ENCODE peak calls at places on chromosomes 7 and 10, in nine cellular contexts. One of them, this sample, is unnamed. For H3K4me1, the result is how much of the 10 kb centered on the place peaks cover.

GRCh38 chr10:82628373-82628772 is 753.4 kb downstream of the NRG3 start:
- DNase-seq in aorta: no peak
- DNase-seq in cardiac muscle cell: peak
- DNase-seq in hepatocyte: peak
- DNase-seq in CD8-positive, alpha-beta memory T cell: no peak
- DNase-seq in right lobe of liver: no peak
- DNase-seq in stomach: no peak
- DNase-seq in lung: no peak
- DNase-seq in GM23338: no peak
- DNase-seq in this sample: no peak

GRCh38 chr7:134293029-134293740 is 23.5 kb downstream of the SLC35B4 start:
- DNase-seq in aorta: no peak
- DNase-seq in cardiac muscle cell: no peak
- DNase-seq in hepatocyte: peak
- DNase-seq in CD8-positive, alpha-beta memory T cell: no peak
- DNase-seq in right lobe of liver: no peak
- DNase-seq in stomach: no peak
- DNase-seq in lung: no peak
- DNase-seq in GM23338: no peak
- DNase-seq in this sample: no peak

GRCh38 chr10:91048380-91048779 is 127.5 kb upstream of the ANKRD1 start:
- DNase-seq in aorta: no peak
- DNase-seq in cardiac muscle cell: no peak
- DNase-seq in hepatocyte: no peak
- DNase-seq in CD8-positive, alpha-beta memory T cell: no peak
- DNase-seq in right lobe of liver: no peak
- DNase-seq in stomach: no peak
- DNase-seq in lung: no peak
- DNase-seq in GM23338: no peak
- DNase-seq in this sample: no peak

GRCh38 chr10:49509904-49510303 is 29.0 kb downstream of the ERCC6 start:
- DNase-seq in aorta: no peak
- DNase-seq in cardiac muscle cell: no peak
- DNase-seq in hepatocyte: no peak
- DNase-seq in CD8-positive, alpha-beta memory T cell: no peak
- DNase-seq in right lobe of liver: no peak
- DNase-seq in stomach: no peak
- DNase-seq in lung: no peak
- DNase-seq in GM23338: no peak
- DNase-seq in this sample: no peak

GRCh38 chr10:128150045-128150493 is 23.8 kb upstream of the MKI67 start:
- DNase-seq in aorta: peak
- DNase-seq in cardiac muscle cell: peak
- DNase-seq in hepatocyte: peak
- DNase-seq in CD8-positive, alpha-beta memory T cell: peak
- DNase-seq in right lobe of liver: peak
- DNase-seq in stomach: peak
- DNase-seq in lung: peak
- DNase-seq in GM23338: peak
- DNase-seq in this sample: peak

GRCh38 chr7:94297397-94297838 is 97.3 kb upstream of the COL1A2 start:
- DNase-seq in aorta: peak
- DNase-seq in cardiac muscle cell: no peak
- DNase-seq in hepatocyte: peak
- DNase-seq in CD8-positive, alpha-beta memory T cell: no peak
- DNase-seq in right lobe of liver: no peak
- DNase-seq in stomach: peak
- DNase-seq in lung: peak
- DNase-seq in GM23338: no peak
- DNase-seq in this sample: no peak

GRCh38 chr10:88896336-88897018 is 16.4 kb downstream of the STAMBPL1 start:
- DNase-seq in aorta: no peak
- DNase-seq in cardiac muscle cell: no peak
- DNase-seq in hepatocyte: peak
- DNase-seq in CD8-positive, alpha-beta memory T cell: no peak
- DNase-seq in right lobe of liver: no peak
- DNase-seq in stomach: no peak
- DNase-seq in lung: no peak
- DNase-seq in GM23338: no peak
- DNase-seq in this sample: no peak

GRCh38 chr7:158164101-158165095 is 423.2 kb downstream of the PTPRN2 start:
- DNase-seq in aorta: no peak
- DNase-seq in cardiac muscle cell: no peak
- DNase-seq in hepatocyte: no peak
- DNase-seq in CD8-positive, alpha-beta memory T cell: no peak
- DNase-seq in right lobe of liver: no peak
- DNase-seq in stomach: no peak
- DNase-seq in lung: no peak
- DNase-seq in GM23338: no peak
- DNase-seq in this sample: no peak

GRCh38 chr7:112257073-112257472 is 50.6 kb downstream of the ZNF277 start:
- DNase-seq in aorta: no peak
- DNase-seq in cardiac muscle cell: no peak
- DNase-seq in hepatocyte: no peak
- DNase-seq in CD8-positive, alpha-beta memory T cell: no peak
- DNase-seq in right lobe of liver: no peak
- DNase-seq in stomach: no peak
- DNase-seq in lung: no peak
- DNase-seq in GM23338: no peak
- DNase-seq in this sample: no peak

GRCh38 chr10:59036311-59037017 is 140.0 kb upstream of the PHYHIPL start:
- DNase-seq in aorta: no peak
- DNase-seq in cardiac muscle cell: peak
- DNase-seq in hepatocyte: peak
- DNase-seq in CD8-positive, alpha-beta memory T cell: no peak
- DNase-seq in right lobe of liver: no peak
- DNase-seq in stomach: no peak
- DNase-seq in lung: no peak
- DNase-seq in GM23338: no peak
- DNase-seq in this sample: no peak

GRCh38 chr10:58755688-58756087 is 243.0 kb downstream of the BICC1 start:
- DNase-seq in aorta: no peak
- DNase-seq in cardiac muscle cell: no peak
- DNase-seq in hepatocyte: peak
- DNase-seq in CD8-positive, alpha-beta memory T cell: no peak
- DNase-seq in right lobe of liver: no peak
- DNase-seq in stomach: no peak
- DNase-seq in lung: no peak
- DNase-seq in GM23338: no peak
- DNase-seq in this sample: no peak

GRCh38 chr10:50407077-50407801 is 155.9 kb upstream of the ASAH2 start:
- DNase-seq in aorta: no peak
- DNase-seq in cardiac muscle cell: no peak
- DNase-seq in hepatocyte: no peak
- DNase-seq in CD8-positive, alpha-beta memory T cell: no peak
- DNase-seq in right lobe of liver: no peak
- DNase-seq in stomach: no peak
- DNase-seq in lung: no peak
- DNase-seq in GM23338: peak
- DNase-seq in this sample: no peak

GRCh38 chr10:53930648-53931047 is 870.4 kb downstream of the PCDH15 start:
- DNase-seq in aorta: no peak
- DNase-seq in cardiac muscle cell: no peak
- DNase-seq in hepatocyte: no peak
- DNase-seq in CD8-positive, alpha-beta memory T cell: no peak
- DNase-seq in right lobe of liver: no peak
- DNase-seq in stomach: no peak
- DNase-seq in lung: no peak
- DNase-seq in GM23338: no peak
- DNase-seq in this sample: no peak

GRCh38 chr10:48400129-48400849 is 93.8 kb downstream of the MAPK8 start:
- DNase-seq in aorta: no peak
- DNase-seq in cardiac muscle cell: no peak
- DNase-seq in hepatocyte: no peak
- DNase-seq in CD8-positive, alpha-beta memory T cell: no peak
- DNase-seq in right lobe of liver: no peak
- DNase-seq in stomach: no peak
- DNase-seq in lung: no peak
- DNase-seq in GM23338: no peak
- DNase-seq in this sample: no peak

GRCh38 chr10:86944031-86944419 is 13.4 kb downstream of the MMRN2 start:
- DNase-seq in aorta: no peak
- DNase-seq in cardiac muscle cell: no peak
- DNase-seq in hepatocyte: no peak
- DNase-seq in CD8-positive, alpha-beta memory T cell: no peak
- DNase-seq in right lobe of liver: no peak
- DNase-seq in stomach: no peak
- DNase-seq in lung: no peak
- DNase-seq in GM23338: no peak
- DNase-seq in this sample: no peak

GRCh38 chr10:4353059-4353655 is 472.9 kb upstream of the AKR1E2 start:
- DNase-seq in aorta: no peak
- DNase-seq in cardiac muscle cell: no peak
- DNase-seq in hepatocyte: peak
- DNase-seq in CD8-positive, alpha-beta memory T cell: no peak
- DNase-seq in right lobe of liver: no peak
- DNase-seq in stomach: no peak
- DNase-seq in lung: no peak
- DNase-seq in GM23338: no peak
- DNase-seq in this sample: no peak

GRCh38 chr7:132836746-132837145 is 245.1 kb downstream of the CHCHD3 start:
- DNase-seq in aorta: no peak
- DNase-seq in cardiac muscle cell: no peak
- DNase-seq in hepatocyte: no peak
- DNase-seq in CD8-positive, alpha-beta memory T cell: no peak
- DNase-seq in right lobe of liver: no peak
- DNase-seq in stomach: no peak
- DNase-seq in lung: no peak
- DNase-seq in GM23338: no peak
- DNase-seq in this sample: no peak

GRCh38 chr7:27175626-27176342 is 1.7 kb upstream of the HOXA10 start:
- DNase-seq in aorta: peak
- DNase-seq in cardiac muscle cell: no peak
- DNase-seq in hepatocyte: no peak
- DNase-seq in CD8-positive, alpha-beta memory T cell: peak
- DNase-seq in right lobe of liver: peak
- DNase-seq in stomach: no peak
- DNase-seq in lung: no peak
- DNase-seq in GM23338: peak
- DNase-seq in this sample: no peak

GRCh38 chr10:87733081-87733480 is 73.4 kb downstream of the PAPSS2 start:
- DNase-seq in aorta: no peak
- DNase-seq in cardiac muscle cell: no peak
- DNase-seq in hepatocyte: no peak
- DNase-seq in CD8-positive, alpha-beta memory T cell: no peak
- DNase-seq in right lobe of liver: no peak
- DNase-seq in stomach: no peak
- DNase-seq in lung: no peak
- DNase-seq in GM23338: no peak
- DNase-seq in this sample: no peak

GRCh38 chr10:132786529-132787252 is 744 bp upstream of the NKX6-2 start:
- DNase-seq in aorta: no peak
- DNase-seq in cardiac muscle cell: no peak
- DNase-seq in hepatocyte: no peak
- DNase-seq in CD8-positive, alpha-beta memory T cell: no peak
- DNase-seq in right lobe of liver: no peak
- DNase-seq in stomach: no peak
- DNase-seq in lung: no peak
- DNase-seq in GM23338: no peak
- DNase-seq in this sample: no peak
- H3K4me3 ChIP-seq in aorta: no peak
- H3K4me3 ChIP-seq in cardiac muscle cell: peak
- H3K4me3 ChIP-seq in hepatocyte: no peak
- H3K4me3 ChIP-seq in CD8-positive, alpha-beta memory T cell: no peak
- H3K4me3 ChIP-seq in right lobe of liver: no peak
- H3K4me3 ChIP-seq in stomach: peak
- H3K4me3 ChIP-seq in lung: no peak
- H3K4me3 ChIP-seq in GM23338: peak
- H3K4me3 ChIP-seq in this sample: no peak

DNA sequence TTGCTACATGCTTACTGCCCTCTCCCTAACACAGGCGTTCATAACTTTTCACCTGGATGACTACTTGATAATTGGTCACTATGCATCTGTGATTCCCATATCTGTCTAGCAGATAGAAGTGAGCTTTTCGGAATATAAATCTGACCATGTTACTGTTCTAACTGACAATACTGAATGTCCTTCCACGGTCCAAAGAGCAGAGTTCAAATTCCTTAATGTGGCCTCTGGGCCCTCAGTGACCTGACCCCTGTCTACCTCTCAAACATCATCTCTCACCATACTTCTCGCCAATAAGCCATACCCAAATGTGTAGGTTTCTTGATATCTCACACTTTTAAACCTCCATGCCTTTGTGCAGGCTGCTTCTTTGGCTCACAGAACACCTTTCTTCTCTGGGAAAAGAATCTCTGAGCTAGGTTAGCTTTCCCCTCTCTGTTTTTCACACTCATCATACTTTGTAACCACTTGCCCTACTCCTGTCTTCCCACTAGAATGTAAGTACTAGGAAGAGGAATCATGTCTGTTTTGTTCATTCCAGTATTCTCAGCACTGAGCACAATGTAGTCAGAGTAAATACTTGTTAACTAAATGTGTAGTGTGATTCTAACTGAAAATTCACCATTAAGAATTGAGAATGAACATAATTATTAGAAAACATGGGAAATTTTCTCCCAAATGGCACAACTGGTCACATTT is 39.2 kb upstream of the LRRC17 start:
- DNase-seq in aorta: no peak
- DNase-seq in cardiac muscle cell: no peak
- DNase-seq in hepatocyte: no peak
- DNase-seq in CD8-positive, alpha-beta memory T cell: no peak
- DNase-seq in right lobe of liver: no peak
- DNase-seq in stomach: no peak
- DNase-seq in lung: no peak
- DNase-seq in GM23338: no peak
- DNase-seq in this sample: no peak
- H3K4me1 ChIP-seq in aorta: under half
- H3K4me1 ChIP-seq in cardiac muscle cell: under half
- H3K4me1 ChIP-seq in hepatocyte: under half
- H3K4me1 ChIP-seq in CD8-positive, alpha-beta memory T cell: under half
- H3K4me1 ChIP-seq in right lobe of liver: under half
- H3K4me1 ChIP-seq in stomach: under half
- H3K4me1 ChIP-seq in lung: under half
- H3K4me1 ChIP-seq in GM23338: under half
- H3K4me1 ChIP-seq in this sample: under half

GRCh38 chr10:122565766-122566206 is 5.2 kb downstream of the DMBT1 start:
- DNase-seq in aorta: peak
- DNase-seq in cardiac muscle cell: peak
- DNase-seq in hepatocyte: peak
- DNase-seq in CD8-positive, alpha-beta memory T cell: peak
- DNase-seq in right lobe of liver: peak
- DNase-seq in stomach: peak
- DNase-seq in lung: peak
- DNase-seq in GM23338: peak
- DNase-seq in this sample: peak
- H3K4me3 ChIP-seq in aorta: no peak
- H3K4me3 ChIP-seq in cardiac muscle cell: no peak
- H3K4me3 ChIP-seq in hepatocyte: no peak
- H3K4me3 ChIP-seq in CD8-positive, alpha-beta memory T cell: no peak
- H3K4me3 ChIP-seq in right lobe of liver: no peak
- H3K4me3 ChIP-seq in stomach: peak
- H3K4me3 ChIP-seq in lung: no peak
- H3K4me3 ChIP-seq in GM23338: no peak
- H3K4me3 ChIP-seq in this sample: no peak

DNA sequence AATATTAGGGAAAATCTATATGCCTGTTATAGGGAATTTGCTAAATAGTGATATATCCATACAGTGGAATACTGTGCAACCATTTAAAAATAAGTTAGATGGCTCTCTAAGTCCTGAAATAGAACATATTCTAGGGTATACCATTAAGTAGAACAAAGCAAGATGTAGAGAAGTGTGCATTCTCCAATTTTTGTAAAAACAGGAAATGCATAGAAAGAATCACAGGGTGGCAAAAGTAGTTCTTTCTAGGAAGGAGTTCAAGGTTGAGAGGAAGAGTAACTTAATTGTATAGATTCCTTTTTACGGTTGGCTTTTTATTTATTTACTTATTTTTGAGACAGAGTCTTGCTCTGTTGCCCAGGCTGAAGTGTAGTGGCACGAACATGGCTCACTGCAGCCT is 43.7 kb downstream of the ADD3 start:
- DNase-seq in aorta: no peak
- DNase-seq in cardiac muscle cell: no peak
- DNase-seq in hepatocyte: no peak
- DNase-seq in CD8-positive, alpha-beta memory T cell: no peak
- DNase-seq in right lobe of liver: no peak
- DNase-seq in stomach: no peak
- DNase-seq in lung: no peak
- DNase-seq in GM23338: no peak
- DNase-seq in this sample: no peak
- H3K4me1 ChIP-seq in aorta: under half
- H3K4me1 ChIP-seq in cardiac muscle cell: under half
- H3K4me1 ChIP-seq in hepatocyte: under half
- H3K4me1 ChIP-seq in CD8-positive, alpha-beta memory T cell: under half
- H3K4me1 ChIP-seq in right lobe of liver: under half
- H3K4me1 ChIP-seq in stomach: under half
- H3K4me1 ChIP-seq in lung: under half
- H3K4me1 ChIP-seq in GM23338: under half
- H3K4me1 ChIP-seq in this sample: under half

This sample was measured in HAP-1.